ENCODE peak calls at places on chromosomes 11 and 22, in eight cellular contexts. V, C, I, R, L, A, M and K are unnamed samples. For H3K4me1, the result is how much of the 10 kb centered on the place peaks cover.

GRCh38 chr11:58813693-58814092 is 30.8 kb downstream of the GLYATL2 start:
- DNase-seq in V (no peak), C (peak), I (no peak), R (no peak), L (no peak), A (peak), M (no peak), K (no peak)

GRCh38 chr11:4826425-4826824 is 5.3 kb downstream of the OR51F2 start:
- DNase-seq in V (no peak), C (peak), I (no peak), R (peak), L (no peak), A (peak), M (no peak), K (no peak)

GRCh38 chr11:134363592-134363991 is 31.8 kb downstream of the GLB1L2 start:
- DNase-seq in V (no peak), C (no peak), I (no peak), R (no peak), L (peak), A (no peak), M (peak), K (no peak)

GRCh38 chr11:121652982-121653381 is 200.2 kb upstream of the SORL1-AS1 start:
- DNase-seq in V (no peak), C (peak), I (no peak), R (no peak), L (no peak), A (peak), M (no peak), K (no peak)

GRCh38 chr11:76663461-76663760 is 7.1 kb downstream of the LRRC32 start:
- DNase-seq in V (no peak), C (no peak), I (no peak), R (no peak), L (no peak), A (no peak), M (peak), K (no peak)

GRCh38 chr11:116736763-116737162 is 36.0 kb downstream of the BUD13 start:
- DNase-seq in V (no peak), C (no peak), I (no peak), R (no peak), L (no peak), A (peak), M (no peak), K (no peak)

GRCh38 chr22:45554861-45555260 is 52.2 kb downstream of the FBLN1 start:
- DNase-seq in V (no peak), C (no peak), I (no peak), R (no peak), L (no peak), A (no peak), M (no peak), K (no peak)

GRCh38 chr11:18080451-18080850 is 25.4 kb downstream of the SAAL1 start:
- DNase-seq in V (no peak), C (no peak), I (no peak), R (no peak), L (no peak), A (no peak), M (no peak), K (no peak)

GRCh38 chr11:121711236-121711635 is 258.5 kb upstream of the SORL1-AS1 start:
- DNase-seq in V (no peak), C (no peak), I (no peak), R (peak), L (no peak), A (no peak), M (no peak), K (no peak)

GRCh38 chr11:65773784-65774411 is 6.9 kb downstream of the AP5B1 start:
- DNase-seq in V (no peak), C (no peak), I (no peak), R (no peak), L (no peak), A (no peak), M (no peak), K (no peak)

GRCh38 chr11:6660712-6661111 is 5.1 kb upstream of the DCHS1 start:
- DNase-seq in V (no peak), C (no peak), I (no peak), R (no peak), L (no peak), A (no peak), M (no peak), K (no peak)

GRCh38 chr11:78188012-78188808 is at the start of gene KCTD21:
- DNase-seq in V (peak), C (peak), I (peak), R (peak), L (peak), A (peak), M (peak), K (peak)

GRCh38 chr11:2207212-2207611 is 35.6 kb upstream of the TH start:
- DNase-seq in V (no peak), C (no peak), I (no peak), R (no peak), L (no peak), A (no peak), M (peak), K (no peak)

GRCh38 chr22:49967333-49968241 is 7.0 kb downstream of the PIM3 start:
- DNase-seq in V (peak), C (peak), I (peak), R (no peak), L (no peak), A (no peak), M (peak), K (peak)

GRCh38 chr11:103109818-103110388 is 677 bp downstream of the DYNC2H1 start:
- DNase-seq in V (no peak), C (peak), I (peak), R (no peak), L (no peak), A (no peak), M (no peak), K (no peak)

DNA sequence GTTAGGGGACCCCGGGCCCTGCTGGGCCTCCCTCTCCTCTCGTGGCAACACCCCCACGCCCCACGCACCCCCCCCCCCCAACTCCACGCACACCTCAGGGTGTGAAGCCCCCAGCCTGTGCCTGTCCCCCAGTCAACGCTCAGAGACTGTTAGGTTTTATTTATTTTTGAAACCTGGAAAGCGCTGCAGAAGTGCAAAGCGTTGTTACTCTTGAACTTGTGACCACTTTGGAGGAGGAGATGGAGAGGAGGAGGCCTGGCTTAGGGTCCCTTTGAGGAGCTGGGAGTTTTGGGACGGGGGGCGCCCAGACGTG is 929 bp downstream of the PIK3IP1 start:
- DNase-seq in V (peak), C (peak), I (no peak), R (no peak), L (no peak), A (no peak), M (no peak), K (no peak)
- H3K4me1 ChIP-seq in V (under half), C (under half), I (under half), R (under half), L (half or more), A (under half), M (under half), K (under half)

DNA sequence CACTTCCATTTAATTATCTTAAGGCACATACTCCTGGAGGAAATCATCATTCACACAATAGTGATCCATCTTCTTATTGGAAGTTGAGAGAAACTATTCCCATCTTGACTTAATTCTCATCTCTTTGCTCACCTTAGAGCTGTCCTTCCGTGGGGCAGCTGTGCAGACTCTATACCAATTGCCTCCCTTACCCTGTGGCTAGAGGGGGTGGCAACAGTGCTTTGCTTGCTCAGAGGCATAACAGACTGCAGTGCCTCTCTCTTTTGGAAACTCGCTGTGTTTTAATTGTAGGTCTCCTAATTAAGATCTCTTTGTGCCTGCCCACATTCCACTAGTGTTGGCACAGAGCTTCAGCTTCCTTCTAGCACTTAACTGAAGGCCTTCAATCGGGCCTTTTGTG is 5.5 kb downstream of the KMT2A start:
- DNase-seq in V (no peak), C (peak), I (no peak), R (no peak), L (no peak), A (no peak), M (no peak), K (no peak)
- H3K4me1 ChIP-seq in V (under half), C (half or more), I (under half), R (under half), L (half or more), A (under half), M (half or more), K (under half)

DNA sequence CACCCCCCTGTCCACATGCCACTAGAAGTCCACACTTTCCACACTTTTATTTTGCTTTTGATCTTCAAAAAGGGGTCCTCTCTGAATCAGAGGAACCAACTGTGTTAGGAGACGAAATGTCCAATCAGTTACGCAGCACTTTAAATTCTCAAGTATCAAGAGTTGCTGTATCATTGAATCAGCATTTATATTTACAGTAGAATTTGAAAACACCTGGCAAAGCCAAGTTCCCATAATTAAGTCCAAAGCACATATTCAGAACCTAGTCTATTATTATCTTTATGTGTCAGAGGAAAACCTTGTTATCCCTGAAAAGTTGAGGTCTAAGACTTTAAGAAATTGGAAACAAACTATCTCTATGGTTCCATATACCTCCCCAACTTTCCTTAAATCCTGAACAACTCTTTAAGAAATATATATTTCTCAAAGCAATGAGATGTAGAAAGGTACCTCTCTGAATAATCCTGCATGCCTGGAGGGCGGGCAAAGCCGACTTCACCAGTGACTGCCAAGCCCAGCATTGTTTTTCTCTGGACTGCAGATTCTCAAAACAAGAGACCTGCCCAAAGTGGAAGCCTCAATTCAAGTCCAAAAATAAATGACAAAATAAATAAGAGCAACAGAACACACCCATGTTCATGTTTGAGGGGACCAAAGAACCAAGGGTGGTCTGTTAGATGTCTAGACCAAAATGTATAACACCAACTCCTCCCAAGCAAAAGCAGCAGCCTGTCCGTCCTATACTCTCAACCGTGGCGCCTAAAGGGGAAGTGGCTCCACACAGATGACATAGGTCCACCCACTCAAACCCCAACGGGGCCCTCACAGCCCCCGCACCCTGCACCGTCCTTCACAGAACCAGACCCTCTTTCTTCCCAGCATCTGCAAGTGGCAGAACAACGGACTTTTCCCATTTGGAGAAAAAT is 76.0 kb upstream of the ARFGAP3 start:
- DNase-seq in V (no peak), C (no peak), I (no peak), R (peak), L (no peak), A (no peak), M (no peak), K (no peak)
- H3K4me1 ChIP-seq in V (under half), C (under half), I (under half), R (under half), L (under half), A (under half), M (half or more), K (under half)

GRCh38 chr11:47400813-47401279 is 7.5 kb upstream of the SLC39A13 start:
- DNase-seq in V (peak), C (peak), I (no peak), R (no peak), L (no peak), A (peak), M (no peak), K (no peak)
- H3K4me1 ChIP-seq in V (under half), C (under half), I (under half), R (under half), L (under half), A (under half), M (under half), K (under half)

GRCh38 chr11:119376197-119376847 is 5.2 kb downstream of the USP2 start:
- DNase-seq in V (no peak), C (peak), I (no peak), R (peak), L (no peak), A (no peak), M (peak), K (peak)

GRCh38 chr11:119377112-119377901 is 4.2 kb downstream of the USP2 start:
- DNase-seq in V (no peak), C (no peak), I (no peak), R (no peak), L (no peak), A (peak), M (peak), K (peak)

GRCh38 chr11:119373917-119374631 is 7.4 kb downstream of the USP2 start:
- DNase-seq in V (peak), C (peak), I (peak), R (peak), L (peak), A (peak), M (peak), K (no peak)

GRCh38 chr11:119374632-119375394 is 6.7 kb downstream of the USP2 start:
- DNase-seq in V (no peak), C (no peak), I (no peak), R (no peak), L (no peak), A (peak), M (peak), K (no peak)

GRCh38 chr11:119375629-119376196 is 5.8 kb downstream of the USP2 start:
- DNase-seq in V (no peak), C (peak), I (no peak), R (peak), L (no peak), A (peak), M (peak), K (peak)
- H3K4me1 ChIP-seq in V (under half), C (half or more), I (under half), R (under half), L (under half), A (under half), M (half or more), K (under half)

GRCh38 chr11:19398273-19398672 is 157.5 kb upstream of the E2F8 start:
- DNase-seq in V (no peak), C (no peak), I (no peak), R (peak), L (no peak), A (no peak), M (no peak), K (no peak)

GRCh38 chr11:19394525-19395016 is 153.8 kb upstream of the E2F8 start:
- DNase-seq in V (no peak), C (no peak), I (no peak), R (no peak), L (no peak), A (peak), M (no peak), K (no peak)

GRCh38 chr11:19395050-19395449 is 154.3 kb upstream of the E2F8 start:
- DNase-seq in V (no peak), C (no peak), I (no peak), R (no peak), L (no peak), A (peak), M (no peak), K (no peak)

GRCh38 chr11:19400296-19400695 is 159.6 kb upstream of the E2F8 start:
- DNase-seq in V (no peak), C (no peak), I (no peak), R (no peak), L (no peak), A (no peak), M (no peak), K (no peak)

GRCh38 chr11:19398772-19399542 is 158.2 kb upstream of the E2F8 start:
- DNase-seq in V (no peak), C (no peak), I (peak), R (peak), L (no peak), A (no peak), M (no peak), K (no peak)
- H3K4me1 ChIP-seq in V (under half), C (under half), I (under half), R (under half), L (under half), A (under half), M (under half), K (under half)

GRCh38 chr11:75563978-75564552 is 2.0 kb downstream of the SERPINH1 start:
- DNase-seq in V (no peak), C (peak), I (no peak), R (peak), L (no peak), A (peak), M (peak), K (no peak)

GRCh38 chr11:75561426-75562047 is 516 bp upstream of the SERPINH1 start:
- DNase-seq in V (no peak), C (no peak), I (peak), R (no peak), L (no peak), A (peak), M (no peak), K (no peak)

GRCh38 chr11:75563501-75563977 is 1.5 kb downstream of the SERPINH1 start:
- DNase-seq in V (no peak), C (no peak), I (no peak), R (no peak), L (no peak), A (no peak), M (no peak), K (no peak)

GRCh38 chr11:75562048-75562835 is at the start of gene SERPINH1:
- DNase-seq in V (no peak), C (peak), I (peak), R (peak), L (peak), A (peak), M (peak), K (peak)

GRCh38 chr11:75562836-75563484 is 907 bp downstream of the SERPINH1 start:
- DNase-seq in V (no peak), C (peak), I (peak), R (peak), L (no peak), A (peak), M (no peak), K (no peak)
- H3K4me1 ChIP-seq in V (under half), C (under half), I (under half), R (under half), L (under half), A (under half), M (half or more), K (under half)